ENCODE peak calls at places on chromosome 2, in eight cellular contexts. E, C, X, N, T, P, K and B are unnamed samples.

GRCh38 chr2:210626849-210627248 is 70.5 kb downstream of the CPS1 start:
- DNase-seq in E (no peak), X (no peak), C (no peak), T (no peak), P (peak; percentile 52), N (no peak), K (no peak), B (no peak)

GRCh38 chr2:237616373-237617304 is 10.7 kb upstream of the LRRFIP1 start:
- DNase-seq in N (peak; percentile 83), E (no peak), X (no peak), P (no peak), T (no peak), C (no peak), K (no peak), B (no peak)

GRCh38 chr2:207836526-207837133 is 66.9 kb upstream of the FZD5 start:
- DNase-seq in X (no peak), T (no peak), E (peak; percentile 46), P (no peak), N (no peak), C (no peak), K (no peak), B (no peak)

GRCh38 chr2:38256610-38257009 is 120.5 kb downstream of the ATL2 start:
- DNase-seq in X (no peak), K (no peak), P (no peak), E (no peak), T (no peak), N (no peak), C (no peak), B (no peak)

GRCh38 chr2:241865957-241866858 is 3.3 kb upstream of the RTP5 start:
- DNase-seq in C (no peak), E (no peak), X (no peak), K (no peak), T (no peak), N (no peak), P (no peak), B (no peak)

GRCh38 chr2:144715992-144716391 is 196.1 kb upstream of the ZEB2 start:
- DNase-seq in X (no peak), N (no peak), T (no peak), K (no peak), P (no peak), C (no peak), E (no peak), B (no peak)

GRCh38 chr2:15682354-15682753 is 90.7 kb downstream of the DDX1 start:
- DNase-seq in T (no peak), X (no peak), C (no peak), K (no peak), E (no peak), N (no peak), P (no peak), B (no peak)

GRCh38 chr2:215553946-215554345 is 118.1 kb upstream of the FN1 start:
- DNase-seq in E (no peak), T (no peak), K (no peak), N (no peak), X (no peak), C (no peak), P (peak; percentile 21), B (no peak)

GRCh38 chr2:233422050-233422639 is 67.9 kb downstream of the DGKD start:
- DNase-seq in K (peak; percentile 54), P (peak; percentile 47), N (no peak), E (peak; percentile 93), C (peak; percentile 91), T (peak; percentile 64), X (peak; percentile 63), B (no peak)

GRCh38 chr2:217004636-217005035 is 144.8 kb upstream of the TNP1 start:
- DNase-seq in P (no peak), E (no peak), X (no peak), K (no peak), T (no peak), C (no peak), N (no peak), B (no peak)

GRCh38 chr2:131120815-131121317 is 15.7 kb downstream of the PLEKHB2 start:
- DNase-seq in C (no peak), N (no peak), E (no peak), X (no peak), T (no peak), P (no peak), K (no peak), B (no peak)

GRCh38 chr2:69918391-69918790 is 3.5 kb downstream of the MXD1 start:
- DNase-seq in K (no peak), P (no peak), N (no peak), E (no peak), C (no peak), X (no peak), T (no peak), B (no peak)

GRCh38 chr2:64750001-64750816 is 96.5 kb upstream of the SERTAD2 start:
- DNase-seq in K (peak; percentile 15), X (peak; percentile 15), E (peak; percentile 58), N (no peak), P (peak; percentile 70), C (peak; percentile 49), T (peak; percentile 16), B (no peak)

GRCh38 chr2:213091765-213092164 is 59.6 kb downstream of the IKZF2 start:
- DNase-seq in T (no peak), C (no peak), P (no peak), K (no peak), X (no peak), N (no peak), E (no peak), B (no peak)

GRCh38 chr2:202541137-202541536 is 93.6 kb upstream of the FAM117B start:
- DNase-seq in T (no peak), X (no peak), C (no peak), E (peak; percentile 34), P (no peak), N (no peak), K (no peak), B (no peak)

GRCh38 chr2:98240796-98241398 is 105.4 kb upstream of the CNGA3 start:
- DNase-seq in C (no peak), P (peak; percentile 23), N (no peak), E (no peak), K (no peak), X (no peak), T (no peak), B (no peak)